ENCODE peak calls at places on chromosome 18, in five cellular contexts. One of them, this sample, is unnamed.

GRCh38 chr18:56171854-56172253 is 466.5 kb downstream of the TXNL1 start:
- DNase-seq in transverse colon: no peak
- DNase-seq in endothelial cell: no peak
- DNase-seq in pancreas: no peak
- DNase-seq in neural crest cell: no peak
- DNase-seq in this sample: no peak

GRCh38 chr18:23580677-23581367 is 5.5 kb downstream of the NPC1 start:
- DNase-seq in pancreas: no peak
- DNase-seq in neural crest cell: no peak
- DNase-seq in transverse colon: peak; percentile 51
- DNase-seq in endothelial cell: no peak
- DNase-seq in this sample: peak; percentile 91

GRCh38 chr18:8548186-8548585 is 61.1 kb upstream of the RAB12 start:
- DNase-seq in pancreas: no peak
- DNase-seq in transverse colon: no peak
- DNase-seq in neural crest cell: no peak
- DNase-seq in endothelial cell: no peak
- DNase-seq in this sample: no peak

GRCh38 chr18:42264467-42264866 is 309.4 kb downstream of the PIK3C3 start:
- DNase-seq in transverse colon: no peak
- DNase-seq in endothelial cell: no peak
- DNase-seq in neural crest cell: no peak
- DNase-seq in pancreas: no peak
- DNase-seq in this sample: no peak

GRCh38 chr18:36714476-36714875 is 114.3 kb downstream of the TPGS2 start:
- DNase-seq in neural crest cell: no peak
- DNase-seq in transverse colon: no peak
- DNase-seq in endothelial cell: no peak
- DNase-seq in pancreas: no peak
- DNase-seq in this sample: no peak

GRCh38 chr18:70371085-70371735 is 82.4 kb downstream of the SOCS6 start:
- DNase-seq in transverse colon: no peak
- DNase-seq in endothelial cell: no peak
- DNase-seq in pancreas: no peak
- DNase-seq in neural crest cell: no peak
- DNase-seq in this sample: no peak

GRCh38 chr18:25237571-25238267 is 114.2 kb downstream of the ZNF521 start:
- DNase-seq in transverse colon: no peak
- DNase-seq in endothelial cell: no peak
- DNase-seq in neural crest cell: no peak
- DNase-seq in pancreas: no peak
- DNase-seq in this sample: no peak

GRCh38 chr18:23301971-23302370 is 151.1 kb upstream of the RIOK3 start:
- DNase-seq in neural crest cell: no peak
- DNase-seq in endothelial cell: no peak
- DNase-seq in pancreas: no peak
- DNase-seq in transverse colon: no peak
- DNase-seq in this sample: no peak

GRCh38 chr18:58128286-58129018 is 84.4 kb downstream of the NEDD4L start:
- DNase-seq in transverse colon: peak; percentile 42
- DNase-seq in neural crest cell: no peak
- DNase-seq in pancreas: no peak
- DNase-seq in endothelial cell: no peak
- DNase-seq in this sample: no peak

GRCh38 chr18:30457156-30457555 is 585.4 kb downstream of the DSC3 start:
- DNase-seq in neural crest cell: no peak
- DNase-seq in transverse colon: no peak
- DNase-seq in endothelial cell: no peak
- DNase-seq in pancreas: no peak
- DNase-seq in this sample: no peak

GRCh38 chr18:23845988-23846630 is 156.9 kb downstream of the LAMA3 start:
- DNase-seq in pancreas: no peak
- DNase-seq in neural crest cell: no peak
- DNase-seq in transverse colon: no peak
- DNase-seq in endothelial cell: no peak
- DNase-seq in this sample: no peak

GRCh38 chr18:37393945-37394609 is 171.5 kb downstream of the CELF4 start:
- DNase-seq in endothelial cell: peak; percentile 66
- DNase-seq in pancreas: peak; percentile 83
- DNase-seq in transverse colon: peak; percentile 32
- DNase-seq in neural crest cell: peak; percentile 82
- DNase-seq in this sample: peak; percentile 96

GRCh38 chr18:12449040-12449814 is 41.5 kb downstream of the PRELID3A start:
- DNase-seq in neural crest cell: peak; percentile 11
- DNase-seq in pancreas: no peak
- DNase-seq in transverse colon: no peak
- DNase-seq in endothelial cell: no peak
- DNase-seq in this sample: no peak

GRCh38 chr18:63237486-63237885 is 82.1 kb downstream of the BCL2 start:
- DNase-seq in pancreas: no peak
- DNase-seq in endothelial cell: no peak
- DNase-seq in neural crest cell: no peak
- DNase-seq in transverse colon: no peak
- DNase-seq in this sample: no peak

GRCh38 chr18:80238651-80239260 is 8.6 kb downstream of the PARD6G start:
- DNase-seq in pancreas: no peak
- DNase-seq in neural crest cell: no peak
- DNase-seq in transverse colon: no peak
- DNase-seq in endothelial cell: no peak
- DNase-seq in this sample: no peak

GRCh38 chr18:79756826-79757225 is 40.9 kb upstream of the KCNG2 start:
- DNase-seq in transverse colon: peak; percentile 3
- DNase-seq in pancreas: no peak
- DNase-seq in neural crest cell: no peak
- DNase-seq in endothelial cell: no peak
- DNase-seq in this sample: no peak

GRCh38 chr18:56929861-56930260 is 217.0 kb upstream of the BOD1L2 start:
- DNase-seq in neural crest cell: no peak
- DNase-seq in pancreas: no peak
- DNase-seq in endothelial cell: no peak
- DNase-seq in transverse colon: no peak
- DNase-seq in this sample: no peak

GRCh38 chr18:48575301-48575657 is 36.4 kb downstream of the CTIF start:
- DNase-seq in transverse colon: no peak
- DNase-seq in endothelial cell: no peak
- DNase-seq in neural crest cell: no peak
- DNase-seq in pancreas: no peak
- DNase-seq in this sample: no peak

GRCh38 chr18:76686737-76687231 is 135.6 kb upstream of the ZNF236 start:
- DNase-seq in pancreas: no peak
- DNase-seq in endothelial cell: peak; percentile 58
- DNase-seq in transverse colon: peak; percentile 52
- DNase-seq in neural crest cell: peak; percentile 57
- DNase-seq in this sample: peak; percentile 61

GRCh38 chr18:76397631-76398030 is 97.4 kb downstream of the ZNF516 start:
- DNase-seq in endothelial cell: no peak
- DNase-seq in neural crest cell: no peak
- DNase-seq in pancreas: no peak
- DNase-seq in transverse colon: no peak
- DNase-seq in this sample: no peak

GRCh38 chr18:59885579-59886163 is 14.1 kb upstream of the PMAIP1 start:
- DNase-seq in endothelial cell: no peak
- DNase-seq in neural crest cell: no peak
- DNase-seq in transverse colon: no peak
- DNase-seq in pancreas: no peak
- DNase-seq in this sample: peak; percentile 87

GRCh38 chr18:63079114-63079513 is 240.5 kb downstream of the BCL2 start:
- DNase-seq in transverse colon: no peak
- DNase-seq in pancreas: no peak
- DNase-seq in neural crest cell: no peak
- DNase-seq in endothelial cell: no peak
- DNase-seq in this sample: no peak

GRCh38 chr18:10455726-10456453 is 1.5 kb downstream of the APCDD1 start:
- DNase-seq in transverse colon: no peak
- DNase-seq in pancreas: no peak
- DNase-seq in neural crest cell: no peak
- DNase-seq in endothelial cell: no peak
- DNase-seq in this sample: no peak

GRCh38 chr18:10453261-10453884 is 1.1 kb upstream of the APCDD1 start:
- DNase-seq in neural crest cell: no peak
- DNase-seq in transverse colon: no peak
- DNase-seq in pancreas: no peak
- DNase-seq in endothelial cell: no peak
- DNase-seq in this sample: no peak

GRCh38 chr18:10453885-10454772 is at the start of gene APCDD1:
- DNase-seq in pancreas: peak; percentile 85
- DNase-seq in neural crest cell: peak; percentile 75
- DNase-seq in endothelial cell: peak; percentile 56
- DNase-seq in transverse colon: peak; percentile 45
- DNase-seq in this sample: no peak

GRCh38 chr18:10456718-10457499 is 2.5 kb downstream of the APCDD1 start:
- DNase-seq in transverse colon: no peak
- DNase-seq in endothelial cell: no peak
- DNase-seq in neural crest cell: no peak
- DNase-seq in pancreas: no peak
- DNase-seq in this sample: no peak

GRCh38 chr18:10454800-10455550 is 540 bp downstream of the APCDD1 start:
- DNase-seq in endothelial cell: peak; percentile 41
- DNase-seq in neural crest cell: peak; percentile 32
- DNase-seq in transverse colon: no peak
- DNase-seq in pancreas: peak; percentile 83
- DNase-seq in this sample: no peak
- TF ChIP-seq CTCF in endothelial cell: no peak
- TF ChIP-seq CTCF in neural crest cell: no peak
- TF ChIP-seq CTCF in transverse colon: no peak
- TF ChIP-seq CTCF in pancreas: no peak
- TF ChIP-seq CTCF in this sample: no peak

DNA sequence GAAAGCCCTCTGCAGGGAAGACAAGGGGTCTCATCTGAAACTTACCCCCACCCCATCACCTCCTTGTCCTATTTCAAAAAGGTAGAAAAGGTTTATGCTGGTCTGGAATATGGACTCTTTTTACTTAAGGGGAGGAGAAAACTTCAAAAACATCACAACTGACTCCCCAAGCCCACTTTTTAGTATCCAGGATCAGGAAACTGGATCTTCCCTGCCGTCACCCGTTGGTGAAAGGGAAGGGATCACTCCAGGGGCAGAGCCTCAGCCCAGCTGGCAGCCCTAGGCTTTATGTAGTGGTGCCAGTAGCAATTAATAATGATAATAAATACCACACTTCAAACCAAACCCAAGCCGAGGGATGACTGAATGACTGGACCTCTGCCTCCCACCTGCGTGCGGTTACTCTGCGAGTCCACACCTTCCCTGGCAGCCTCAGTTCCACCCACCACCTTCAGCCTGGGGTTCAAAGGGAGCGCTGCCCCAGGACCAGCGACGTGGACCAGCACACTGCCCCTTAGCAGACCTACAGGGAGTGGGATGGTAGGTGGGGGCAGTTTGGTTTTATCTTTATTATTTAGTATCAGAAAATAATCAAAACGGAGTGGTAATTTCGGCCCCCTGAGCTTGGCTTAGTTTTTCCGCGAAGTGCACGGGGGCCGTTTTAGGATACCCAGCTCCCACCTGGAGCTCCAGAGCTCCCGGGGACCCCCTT is 4.9 kb upstream of the GATA6 start:
- DNase-seq in pancreas: peak; percentile 69
- DNase-seq in endothelial cell: no peak
- DNase-seq in neural crest cell: no peak
- DNase-seq in transverse colon: peak; percentile 26
- DNase-seq in this sample: no peak
- TF ChIP-seq CTCF in pancreas: no peak
- TF ChIP-seq CTCF in endothelial cell: no peak
- TF ChIP-seq CTCF in neural crest cell: no peak
- TF ChIP-seq CTCF in transverse colon: no peak
- TF ChIP-seq CTCF in this sample: no peak

GRCh38 chr18:60982296-60982695 is 350.9 kb upstream of the CDH20 start:
- DNase-seq in endothelial cell: no peak
- DNase-seq in transverse colon: no peak
- DNase-seq in pancreas: no peak
- DNase-seq in neural crest cell: no peak
- DNase-seq in this sample: no peak

GRCh38 chr18:60978338-60978737 is 354.9 kb upstream of the CDH20 start:
- DNase-seq in endothelial cell: no peak
- DNase-seq in pancreas: no peak
- DNase-seq in transverse colon: no peak
- DNase-seq in neural crest cell: no peak
- DNase-seq in this sample: no peak

GRCh38 chr18:60981651-60982050 is 351.6 kb upstream of the CDH20 start:
- DNase-seq in pancreas: no peak
- DNase-seq in neural crest cell: no peak
- DNase-seq in endothelial cell: no peak
- DNase-seq in transverse colon: no peak
- DNase-seq in this sample: no peak

GRCh38 chr18:60982958-60983357 is 350.3 kb upstream of the CDH20 start:
- DNase-seq in pancreas: no peak
- DNase-seq in endothelial cell: no peak
- DNase-seq in transverse colon: no peak
- DNase-seq in neural crest cell: no peak
- DNase-seq in this sample: no peak

GRCh38 chr18:60980422-60981005 is 352.7 kb upstream of the CDH20 start:
- DNase-seq in neural crest cell: no peak
- DNase-seq in pancreas: no peak
- DNase-seq in transverse colon: no peak
- DNase-seq in endothelial cell: no peak
- DNase-seq in this sample: no peak
- TF ChIP-seq CTCF in neural crest cell: no peak
- TF ChIP-seq CTCF in pancreas: no peak
- TF ChIP-seq CTCF in transverse colon: no peak
- TF ChIP-seq CTCF in endothelial cell: no peak
- TF ChIP-seq CTCF in this sample: no peak

GRCh38 chr18:35030234-35030989 is 10.8 kb upstream of the MAPRE2 start:
- DNase-seq in transverse colon: peak; percentile 22
- DNase-seq in neural crest cell: no peak
- DNase-seq in endothelial cell: no peak
- DNase-seq in pancreas: no peak
- DNase-seq in this sample: no peak
- TF ChIP-seq CTCF in transverse colon: no peak
- TF ChIP-seq CTCF in neural crest cell: peak; percentile 3
- TF ChIP-seq CTCF in endothelial cell: no peak
- TF ChIP-seq CTCF in pancreas: no peak
- TF ChIP-seq CTCF in this sample: no peak

DNA sequence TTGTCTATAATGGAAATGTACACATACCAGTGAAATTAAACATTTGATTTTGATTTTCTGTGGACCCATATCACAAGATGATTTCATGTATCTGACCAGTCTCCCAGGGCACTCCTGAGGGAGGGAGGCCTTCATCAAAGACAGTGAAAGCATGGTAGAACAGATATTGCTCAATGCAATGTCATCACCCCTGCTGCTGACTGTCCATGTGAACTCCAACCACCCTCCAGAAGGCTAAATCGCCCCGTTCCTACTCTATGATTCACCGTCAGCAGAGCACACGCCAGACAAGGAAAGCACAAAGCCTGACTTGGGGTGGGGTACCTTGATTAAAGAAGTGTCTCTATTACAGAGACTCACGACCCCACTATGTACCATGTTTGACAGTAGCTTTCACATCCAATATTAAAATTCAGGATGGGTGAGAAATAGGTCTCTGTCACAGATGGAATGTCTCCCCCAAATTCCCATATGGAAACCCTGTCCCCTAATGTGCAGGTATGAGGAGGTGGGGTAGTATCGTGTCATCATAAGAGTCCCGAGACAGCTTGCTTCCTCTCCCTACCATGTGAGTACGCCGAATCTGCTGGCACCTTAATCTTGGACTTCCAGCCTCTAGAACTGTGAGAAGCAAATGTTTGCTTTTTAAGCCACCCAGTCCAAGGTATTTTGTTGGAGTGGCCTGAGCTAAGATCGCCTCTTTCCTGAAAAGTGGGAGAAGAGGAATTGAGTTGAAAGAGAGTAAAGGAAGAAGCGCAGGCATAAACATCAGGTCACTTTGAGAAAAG is 42.4 kb downstream of the CYB5A start:
- DNase-seq in transverse colon: no peak
- DNase-seq in pancreas: no peak
- DNase-seq in neural crest cell: no peak
- DNase-seq in endothelial cell: no peak
- DNase-seq in this sample: peak; percentile 84
- TF ChIP-seq CTCF in transverse colon: no peak
- TF ChIP-seq CTCF in pancreas: no peak
- TF ChIP-seq CTCF in neural crest cell: no peak
- TF ChIP-seq CTCF in endothelial cell: no peak
- TF ChIP-seq CTCF in this sample: no peak

This sample was measured in HFFc6.